ENCODE peak calls at places on chromosomes 12 and 14, in seven cellular contexts. Q, C, U, K, J, V and B are unnamed samples. For H3K9me3 and H3K27me3, the result is how much of the 10 kb centered on the place peaks cover.

GRCh38 chr14:102008891-102009290 is 44.5 kb downstream of the DYNC1H1 start:
- DNase-seq in Q (no peak), C (no peak), U (no peak), K (no peak), J (no peak), V (no peak), B (peak)

GRCh38 chr14:104981699-104982541 is 3.7 kb upstream of the CLBA1 start:
- DNase-seq in Q (no peak), C (peak), U (no peak), K (no peak), J (no peak), V (no peak), B (no peak)

GRCh38 chr14:104580961-104581360 is 1.4 kb downstream of the C14orf180 start:
- DNase-seq in Q (no peak), C (no peak), U (no peak), K (no peak), J (no peak), V (no peak), B (no peak)

GRCh38 chr12:52528641-52529143 is 8.5 kb upstream of the KRT5 start:
- DNase-seq in Q (no peak), C (no peak), U (no peak), K (no peak), J (no peak), V (no peak), B (no peak)

GRCh38 chr14:103156733-103157411 is 33.6 kb downstream of the TNFAIP2 start:
- DNase-seq in Q (no peak), C (no peak), U (no peak), K (no peak), J (no peak), V (no peak), B (no peak)

GRCh38 chr12:50574621-50575348 is 70.0 kb downstream of the DIP2B start:
- DNase-seq in Q (no peak), C (no peak), U (no peak), K (no peak), J (no peak), V (no peak), B (no peak)

GRCh38 chr14:99727096-99727870 is 43.2 kb downstream of the CYP46A1 start:
- DNase-seq in Q (peak), C (peak), U (no peak), K (no peak), J (no peak), V (no peak), B (no peak)

GRCh38 chr14:76918176-76918750 is 92.1 kb downstream of the LRRC74A start:
- DNase-seq in Q (peak), C (peak), U (no peak), K (peak), J (peak), V (peak), B (no peak)

GRCh38 chr12:4742421-4742970 is 22.3 kb downstream of the GALNT8 start:
- DNase-seq in Q (no peak), C (no peak), U (no peak), K (no peak), J (no peak), V (no peak), B (no peak)

GRCh38 chr14:94021416-94022157 is 4.6 kb upstream of the OTUB2 start:
- DNase-seq in Q (no peak), C (no peak), U (no peak), K (no peak), J (no peak), V (no peak), B (no peak)

GRCh38 chr14:35366048-35366428 is 38.5 kb downstream of the NFKBIA start:
- DNase-seq in Q (no peak), C (no peak), U (no peak), K (no peak), J (no peak), V (no peak), B (no peak)

GRCh38 chr14:92780444-92780843 is 13.7 kb upstream of the GOLGA5 start:
- DNase-seq in Q (no peak), C (no peak), U (no peak), K (no peak), J (peak), V (no peak), B (no peak)

GRCh38 chr14:26841920-26842741 is 244.3 kb upstream of the NOVA1 start:
- DNase-seq in Q (no peak), C (peak), U (no peak), K (peak), J (peak), V (no peak), B (no peak)

DNA sequence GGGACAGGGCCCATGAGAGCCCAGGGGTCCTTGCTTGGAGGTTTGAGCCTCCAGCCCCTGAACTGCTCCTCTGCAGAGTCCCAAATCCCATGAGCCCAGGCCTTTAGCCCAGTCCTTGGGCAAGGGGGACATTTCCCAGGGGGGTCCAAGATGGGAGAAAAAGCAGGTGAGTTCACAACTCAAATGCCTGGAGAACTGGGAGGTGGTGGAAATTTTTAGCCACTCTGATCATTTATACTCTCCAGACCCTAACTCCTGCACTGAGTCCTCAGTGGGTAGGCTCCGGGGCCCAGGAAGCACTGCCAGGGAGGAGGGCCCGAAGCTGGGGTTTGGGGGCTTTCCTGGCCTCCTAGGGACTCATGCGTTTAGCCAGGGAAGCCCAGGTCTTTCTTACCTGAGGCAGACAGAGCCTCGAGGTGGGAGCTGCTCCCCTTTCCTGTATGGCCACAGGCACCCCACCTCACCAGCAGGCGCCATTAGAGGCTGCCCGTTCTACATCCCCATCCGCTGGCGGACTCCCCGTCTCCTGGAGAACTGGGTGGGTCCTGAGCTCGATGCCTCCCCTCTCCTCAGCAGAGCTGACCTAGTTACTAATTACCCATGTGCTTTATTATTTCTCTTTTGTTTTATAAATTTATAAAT is 998 bp downstream of the HNF1A start:
- DNase-seq in Q (no peak), C (no peak), U (no peak), K (no peak), J (no peak), V (no peak), B (no peak)
- H3K4me3 ChIP-seq in Q (no peak), C (peak), U (no peak), K (peak), J (no peak), V (no peak), B (no peak)

GRCh38 chr14:106509176-106509575 is 982.8 kb downstream of the TMEM121 start:
- DNase-seq in Q (no peak), C (no peak), U (no peak), K (no peak), J (no peak), V (no peak), B (no peak)

GRCh38 chr14:106508216-106508615 is 981.8 kb downstream of the TMEM121 start:
- DNase-seq in Q (no peak), C (no peak), U (no peak), K (no peak), J (no peak), V (no peak), B (no peak)

GRCh38 chr14:106513302-106513701 is 986.9 kb downstream of the TMEM121 start:
- DNase-seq in Q (no peak), C (no peak), U (no peak), K (no peak), J (no peak), V (no peak), B (no peak)

GRCh38 chr14:106509795-106510194 is 983.4 kb downstream of the TMEM121 start:
- DNase-seq in Q (no peak), C (no peak), U (no peak), K (no peak), J (no peak), V (no peak), B (no peak)

DNA sequence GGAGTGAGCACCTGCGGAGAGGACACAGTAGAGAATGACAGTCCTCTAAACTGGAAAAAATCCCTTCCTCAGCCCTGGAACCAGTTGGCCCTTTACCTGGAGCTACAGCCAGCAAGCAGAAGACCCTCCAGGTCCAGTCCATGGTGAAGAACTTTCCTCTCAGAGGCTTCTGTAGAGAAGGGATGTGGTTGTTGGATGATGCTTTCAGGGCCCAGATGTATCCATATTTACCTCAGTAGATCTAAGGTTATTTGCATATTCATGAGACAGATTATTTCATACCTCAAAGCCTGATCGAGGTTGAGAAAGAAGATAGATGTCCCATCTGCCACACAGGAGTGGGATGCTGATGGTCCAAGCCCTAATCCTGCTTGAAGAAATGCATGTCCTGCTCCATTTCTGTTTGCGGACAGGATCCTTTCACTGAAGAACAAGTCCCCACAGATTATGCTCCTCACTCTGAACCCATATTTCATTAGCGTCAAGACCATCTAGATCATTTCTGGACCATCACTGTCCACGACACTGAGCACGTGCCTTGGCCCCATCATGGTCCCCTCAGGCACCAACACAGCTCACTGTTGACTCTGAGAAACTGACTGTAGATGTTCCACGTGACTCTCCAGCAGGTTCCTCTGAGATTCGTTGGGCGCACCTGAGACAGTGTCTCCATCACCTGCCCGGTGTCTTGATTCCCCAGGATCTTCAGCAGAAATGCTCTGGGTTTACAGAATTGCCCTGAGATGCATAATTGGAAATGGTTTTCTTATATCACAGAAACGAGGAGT is 985.2 kb downstream of the TMEM121 start:
- DNase-seq in Q (no peak), C (no peak), U (no peak), K (no peak), J (no peak), V (no peak), B (no peak)
- H3K9me3 ChIP-seq in Q (under half), C (under half), U (under half), K (under half), J (under half), V (under half), B (under half)

GRCh38 chr12:53958128-53958527 is 3.4 kb downstream of the HOXC12 start:
- DNase-seq in Q (no peak), C (no peak), U (no peak), K (no peak), J (no peak), V (no peak), B (peak)

GRCh38 chr12:53959314-53959713 is 4.6 kb downstream of the HOXC12 start:
- DNase-seq in Q (no peak), C (no peak), U (no peak), K (no peak), J (no peak), V (no peak), B (no peak)

GRCh38 chr12:53961025-53961761 is 6.5 kb downstream of the HOXC12 start:
- DNase-seq in Q (no peak), C (no peak), U (no peak), K (no peak), J (no peak), V (peak), B (no peak)

GRCh38 chr12:53963005-53963404 is 8.3 kb downstream of the HOXC12 start:
- DNase-seq in Q (no peak), C (no peak), U (no peak), K (no peak), J (no peak), V (no peak), B (no peak)

GRCh38 chr12:53960187-53961024 is 5.7 kb downstream of the HOXC12 start:
- DNase-seq in Q (no peak), C (no peak), U (no peak), K (no peak), J (no peak), V (no peak), B (no peak)
- H3K27me3 ChIP-seq in Q (half or more), C (under half), U (half or more), K (half or more), J (under half), V (half or more), B (under half)

GRCh38 chr12:33248364-33248763 is 191.3 kb downstream of the SYT10 start:
- DNase-seq in Q (no peak), C (no peak), U (no peak), K (no peak), J (no peak), V (no peak), B (no peak)
- H3K4me3 ChIP-seq in Q (no peak), C (no peak), U (no peak), K (no peak), J (no peak), V (no peak), B (no peak)